ENCODE peak calls at places on chromosomes 11 and 22, in seven cellular contexts. D, V, M, C, G, L and A are unnamed samples.

GRCh38 chr22:40008726-40009125 is 14.0 kb downstream of the FAM83F start:
- DNase-seq in V (no peak), L (no peak), G (peak; percentile 57), C (no peak), D (no peak), M (no peak), A (no peak)

GRCh38 chr11:71472357-71472885 is 19.4 kb downstream of the NADSYN1 start:
- DNase-seq in G (no peak), L (no peak), V (no peak), M (no peak), C (no peak), D (no peak), A (no peak)

GRCh38 chr22:33650244-33650643 is 270.0 kb downstream of the LARGE1 start:
- DNase-seq in V (no peak), C (no peak), D (no peak), L (no peak), M (no peak), G (no peak), A (no peak)

GRCh38 chr11:96413408-96413807 is 23.6 kb downstream of the JRKL start:
- DNase-seq in V (no peak), D (no peak), G (no peak), M (no peak), C (no peak), L (no peak), A (no peak)

GRCh38 chr11:102647430-102647829 is 22.3 kb upstream of the MMP20 start:
- DNase-seq in C (no peak), G (no peak), D (no peak), V (no peak), L (no peak), M (peak; percentile 36), A (no peak)

GRCh38 chr11:130827697-130828377 is 88.4 kb downstream of the SNX19 start:
- DNase-seq in M (peak; percentile 84), C (peak; percentile 75), L (peak; percentile 73), G (no peak), V (peak; percentile 90), D (peak; percentile 78), A (peak; percentile 42)

GRCh38 chr11:128575174-128575955 is 12.0 kb downstream of the ETS1 start:
- DNase-seq in V (no peak), L (no peak), C (no peak), M (peak; percentile 31), G (no peak), D (no peak), A (no peak)

GRCh38 chr11:127862406-127862805 is 725.0 kb downstream of the ETS1 start:
- DNase-seq in D (no peak), V (no peak), L (no peak), C (no peak), M (no peak), G (no peak), A (no peak)

GRCh38 chr11:112795896-112796686 is 165.1 kb upstream of the NCAM1 start:
- DNase-seq in D (no peak), V (peak; percentile 55), C (peak; percentile 44), G (no peak), M (no peak), L (peak; percentile 16), A (no peak)

GRCh38 chr11:110031171-110031570 is 62.0 kb upstream of the ZC3H12C start:
- DNase-seq in C (no peak), V (no peak), G (no peak), M (no peak), L (no peak), D (no peak), A (no peak)

GRCh38 chr11:126731526-126731925 is 269.0 kb downstream of the KIRREL3 start:
- DNase-seq in L (peak; percentile 51), V (no peak), G (no peak), M (no peak), C (no peak), D (no peak), A (no peak)

GRCh38 chr22:49586244-49586748 is 241.4 kb downstream of the BRD1 start:
- DNase-seq in D (peak; percentile 70), C (no peak), G (no peak), M (no peak), V (peak; percentile 43), L (no peak), A (no peak)

GRCh38 chr22:46335201-46336118 is at the start of gene TRMU:
- DNase-seq in M (peak; percentile 83), G (peak; percentile 74), D (peak; percentile 88), L (peak; percentile 86), C (peak; percentile 50), V (peak; percentile 89), A (peak; percentile 83)

GRCh38 chr11:37124384-37124783 is 526.3 kb upstream of the RAG2 start:
- DNase-seq in M (no peak), D (no peak), G (no peak), L (no peak), C (no peak), V (no peak), A (no peak)

GRCh38 chr11:63870351-63871197 is 31.7 kb downstream of the MARK2 start:
- DNase-seq in V (no peak), L (no peak), G (no peak), C (no peak), M (no peak), D (no peak), A (no peak)